ENCODE peak calls at places on chromosomes 13 and 19, in seven cellular contexts. One of them, this sample, is unnamed.

GRCh38 chr13:38421590-38422560 is 72.2 kb downstream of the UFM1 start:
- DNase-seq in AG04450: no peak
- DNase-seq in PC-3: no peak
- DNase-seq in heart right ventricle: no peak
- DNase-seq in Peyer's patch: no peak
- DNase-seq in IMR-90: peak; percentile 1
- DNase-seq in mammary epithelial cell: peak; percentile 46
- DNase-seq in this sample: no peak

GRCh38 chr19:23070353-23070781 is 46.5 kb upstream of the ZNF730 start:
- DNase-seq in heart right ventricle: peak; percentile 44
- DNase-seq in PC-3: no peak
- DNase-seq in IMR-90: peak; percentile 15
- DNase-seq in AG04450: no peak
- DNase-seq in Peyer's patch: no peak
- DNase-seq in mammary epithelial cell: peak; percentile 11
- DNase-seq in this sample: no peak

GRCh38 chr13:51118809-51119431 is 7.8 kb upstream of the C13orf42 start:
- DNase-seq in PC-3: no peak
- DNase-seq in IMR-90: no peak
- DNase-seq in Peyer's patch: no peak
- DNase-seq in heart right ventricle: no peak
- DNase-seq in AG04450: no peak
- DNase-seq in mammary epithelial cell: no peak
- DNase-seq in this sample: no peak

GRCh38 chr13:103815619-103816018 is 749.4 kb upstream of the SLC10A2 start:
- DNase-seq in Peyer's patch: no peak
- DNase-seq in heart right ventricle: no peak
- DNase-seq in mammary epithelial cell: peak; percentile 2
- DNase-seq in AG04450: no peak
- DNase-seq in IMR-90: no peak
- DNase-seq in PC-3: no peak
- DNase-seq in this sample: no peak

GRCh38 chr13:113116871-113117271 is 5.7 kb upstream of the F10 start:
- DNase-seq in AG04450: no peak
- DNase-seq in PC-3: no peak
- DNase-seq in IMR-90: no peak
- DNase-seq in mammary epithelial cell: no peak
- DNase-seq in Peyer's patch: no peak
- DNase-seq in heart right ventricle: no peak
- DNase-seq in this sample: no peak

GRCh38 chr19:6744381-6745288 is 5.2 kb downstream of the TRIP10 start:
- DNase-seq in mammary epithelial cell: peak; percentile 84
- DNase-seq in heart right ventricle: peak; percentile 95
- DNase-seq in AG04450: peak; percentile 52
- DNase-seq in Peyer's patch: peak; percentile 37
- DNase-seq in PC-3: peak; percentile 96
- DNase-seq in IMR-90: peak; percentile 87
- DNase-seq in this sample: peak; percentile 97

GRCh38 chr19:35462476-35462953 is 14.5 kb downstream of the FFAR2 start:
- DNase-seq in PC-3: no peak
- DNase-seq in Peyer's patch: peak; percentile 68
- DNase-seq in AG04450: no peak
- DNase-seq in mammary epithelial cell: no peak
- DNase-seq in IMR-90: no peak
- DNase-seq in heart right ventricle: no peak
- DNase-seq in this sample: no peak

GRCh38 chr19:30781519-30781918 is 409.3 kb downstream of the ZNF536 start:
- DNase-seq in PC-3: no peak
- DNase-seq in heart right ventricle: no peak
- DNase-seq in Peyer's patch: no peak
- DNase-seq in mammary epithelial cell: no peak
- DNase-seq in IMR-90: no peak
- DNase-seq in AG04450: no peak
- DNase-seq in this sample: no peak

GRCh38 chr13:52454459-52454824 is 836 bp upstream of the CKAP2 start:
- DNase-seq in mammary epithelial cell: peak; percentile 90
- DNase-seq in Peyer's patch: peak; percentile 56
- DNase-seq in AG04450: no peak
- DNase-seq in heart right ventricle: no peak
- DNase-seq in PC-3: peak; percentile 11
- DNase-seq in IMR-90: peak; percentile 8
- DNase-seq in this sample: no peak

GRCh38 chr19:371501-372160 is 27.0 kb upstream of the MIER2 start:
- DNase-seq in Peyer's patch: no peak
- DNase-seq in AG04450: no peak
- DNase-seq in mammary epithelial cell: no peak
- DNase-seq in IMR-90: no peak
- DNase-seq in PC-3: no peak
- DNase-seq in heart right ventricle: no peak
- DNase-seq in this sample: no peak

GRCh38 chr13:114234645-114235421 is at the start of gene CDC16:
- DNase-seq in AG04450: peak; percentile 72
- DNase-seq in heart right ventricle: peak; percentile 93
- DNase-seq in mammary epithelial cell: peak; percentile 87
- DNase-seq in Peyer's patch: peak; percentile 90
- DNase-seq in PC-3: peak; percentile 85
- DNase-seq in IMR-90: peak; percentile 89
- DNase-seq in this sample: peak; percentile 93

GRCh38 chr19:53432088-53432661 is 391 bp downstream of the ZNF761 start:
- DNase-seq in IMR-90: peak; percentile 13
- DNase-seq in heart right ventricle: peak; percentile 21
- DNase-seq in PC-3: peak; percentile 9
- DNase-seq in Peyer's patch: peak; percentile 18
- DNase-seq in AG04450: no peak
- DNase-seq in mammary epithelial cell: peak; percentile 33
- DNase-seq in this sample: no peak

GRCh38 chr19:23957660-23958281 is 43.1 kb downstream of the ZNF726 start:
- DNase-seq in IMR-90: peak; percentile 82
- DNase-seq in mammary epithelial cell: peak; percentile 88
- DNase-seq in PC-3: peak; percentile 94
- DNase-seq in heart right ventricle: no peak
- DNase-seq in Peyer's patch: no peak
- DNase-seq in AG04450: peak; percentile 34
- DNase-seq in this sample: no peak

GRCh38 chr19:34847393-34847792 is 74.4 kb upstream of the ZNF599 start:
- DNase-seq in heart right ventricle: no peak
- DNase-seq in PC-3: peak; percentile 3
- DNase-seq in Peyer's patch: no peak
- DNase-seq in IMR-90: no peak
- DNase-seq in mammary epithelial cell: no peak
- DNase-seq in AG04450: no peak
- DNase-seq in this sample: no peak

GRCh38 chr13:77919351-77920294 is 992 bp upstream of the EDNRB start:
- DNase-seq in heart right ventricle: peak; percentile 51
- DNase-seq in Peyer's patch: no peak
- DNase-seq in PC-3: no peak
- DNase-seq in AG04450: no peak
- DNase-seq in IMR-90: peak; percentile 15
- DNase-seq in mammary epithelial cell: no peak
- DNase-seq in this sample: no peak

GRCh38 chr13:38707433-38707832 is 20.6 kb downstream of the FREM2 start:
- DNase-seq in heart right ventricle: no peak
- DNase-seq in PC-3: no peak
- DNase-seq in AG04450: no peak
- DNase-seq in Peyer's patch: no peak
- DNase-seq in IMR-90: no peak
- DNase-seq in mammary epithelial cell: no peak
- DNase-seq in this sample: no peak

DNA sequence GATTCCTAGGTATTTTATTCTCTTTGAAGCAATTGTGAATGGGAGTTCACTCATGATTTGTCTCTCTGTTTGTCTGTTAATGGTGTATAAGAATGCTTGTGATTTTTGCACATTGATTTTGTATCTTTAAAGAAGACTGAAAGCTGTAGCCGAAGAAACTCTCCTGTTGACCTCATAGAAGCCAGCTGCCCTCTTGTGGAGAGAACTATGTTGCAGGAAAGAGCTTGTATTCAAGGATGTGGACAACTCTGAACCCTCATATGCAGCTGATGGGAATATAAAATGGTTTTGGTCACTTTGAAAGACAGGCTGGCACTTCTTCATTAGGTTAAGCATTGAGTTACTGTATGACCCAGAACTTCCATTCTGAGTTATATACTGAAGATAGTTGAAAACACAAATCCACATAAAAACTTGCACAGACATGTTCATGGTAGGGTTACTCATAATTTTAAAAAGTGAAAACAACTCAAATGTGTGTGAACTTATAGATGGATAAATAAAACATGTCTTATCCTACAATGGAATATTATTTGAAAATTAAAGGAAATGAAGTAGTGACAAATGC is 65.8 kb upstream of the SLITRK6 start:
- DNase-seq in mammary epithelial cell: peak; percentile 28
- DNase-seq in Peyer's patch: no peak
- DNase-seq in IMR-90: peak; percentile 38
- DNase-seq in heart right ventricle: no peak
- DNase-seq in PC-3: peak; percentile 52
- DNase-seq in AG04450: peak; percentile 3
- DNase-seq in this sample: no peak
- TF ChIP-seq CTCF in mammary epithelial cell: peak; percentile 47
- TF ChIP-seq CTCF in Peyer's patch: no peak
- TF ChIP-seq CTCF in IMR-90: peak; percentile 35
- TF ChIP-seq CTCF in heart right ventricle: no peak
- TF ChIP-seq CTCF in PC-3: peak; percentile 52
- TF ChIP-seq CTCF in AG04450: peak; percentile 69
- TF ChIP-seq CTCF in this sample: no peak

DNA sequence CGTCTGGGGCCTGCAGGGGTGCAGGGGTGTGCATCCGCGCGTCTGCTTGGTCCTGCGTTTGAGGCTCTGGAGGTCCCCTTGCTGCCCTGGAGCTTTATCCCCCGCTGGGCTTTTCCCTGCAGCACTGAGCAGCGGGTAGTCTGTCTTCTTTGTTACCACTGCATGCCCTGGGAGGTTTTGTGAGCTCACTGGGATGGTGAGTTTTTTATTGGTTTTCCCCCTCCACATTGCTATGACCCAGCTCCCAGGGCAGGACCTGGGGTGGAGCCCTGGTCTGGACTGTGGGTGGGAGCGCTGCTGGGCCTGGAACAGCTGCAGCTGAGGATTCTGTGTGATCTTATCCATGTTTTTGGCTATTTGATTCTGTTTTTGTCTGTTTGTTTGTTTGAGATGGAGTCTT is 2.8 kb upstream of the ZNF628 start:
- DNase-seq in mammary epithelial cell: no peak
- DNase-seq in heart right ventricle: no peak
- DNase-seq in PC-3: no peak
- DNase-seq in Peyer's patch: no peak
- DNase-seq in AG04450: no peak
- DNase-seq in IMR-90: no peak
- DNase-seq in this sample: no peak
- H3K27ac ChIP-seq in mammary epithelial cell: no peak overlapping the region
- H3K27ac ChIP-seq in heart right ventricle: no peak overlapping the region
- H3K27ac ChIP-seq in PC-3: no peak overlapping the region
- H3K27ac ChIP-seq in Peyer's patch: no peak overlapping the region
- H3K27ac ChIP-seq in AG04450: no peak overlapping the region
- H3K27ac ChIP-seq in IMR-90: no peak overlapping the region
- H3K27ac ChIP-seq in this sample: no peak overlapping the region

DNA sequence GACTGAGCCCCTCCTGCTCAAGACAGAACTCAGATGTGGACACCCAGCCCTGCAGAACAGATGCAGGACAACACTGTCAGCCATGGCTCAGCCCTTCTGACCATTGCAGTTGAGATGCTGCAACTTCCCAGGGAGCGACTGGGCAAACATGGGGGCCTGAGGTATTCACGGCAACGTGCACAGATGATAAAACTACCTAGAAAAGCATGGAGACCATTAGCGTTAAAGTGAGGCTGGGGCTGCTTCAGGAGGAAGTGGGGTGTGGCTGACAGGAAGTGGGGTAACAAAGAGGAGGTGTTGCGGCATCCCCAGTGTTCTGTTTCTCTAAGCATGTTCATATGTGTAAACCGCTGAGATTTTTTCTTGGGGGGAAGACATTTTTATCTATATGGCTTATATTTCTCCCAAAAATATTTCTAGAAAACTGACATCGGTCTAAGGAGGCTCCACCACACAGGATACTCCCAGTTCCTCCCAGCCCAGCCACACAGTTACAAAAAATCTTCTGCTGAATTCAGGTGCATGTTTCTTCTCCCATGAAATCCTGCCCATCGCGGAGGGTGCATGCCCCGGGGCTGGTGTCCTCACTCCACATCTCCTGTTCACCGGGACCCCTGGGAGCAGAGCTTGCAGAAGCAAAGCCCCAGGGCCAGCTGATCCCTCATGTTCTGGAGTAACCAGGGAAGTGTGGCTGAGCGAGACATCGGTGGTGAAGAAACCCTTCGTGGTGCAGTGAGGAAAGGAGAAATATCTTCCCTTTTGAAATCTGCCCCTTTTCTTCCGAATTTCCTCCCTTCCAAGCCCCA is 1.1 kb upstream of the SIGLEC9 start:
- DNase-seq in mammary epithelial cell: no peak
- DNase-seq in Peyer's patch: peak; percentile 33
- DNase-seq in PC-3: no peak
- DNase-seq in IMR-90: no peak
- DNase-seq in heart right ventricle: no peak
- DNase-seq in AG04450: no peak
- DNase-seq in this sample: no peak
- H3K4me3 ChIP-seq in mammary epithelial cell: no peak overlapping the region
- H3K4me3 ChIP-seq in Peyer's patch: no peak overlapping the region
- H3K4me3 ChIP-seq in PC-3: no peak overlapping the region
- H3K4me3 ChIP-seq in IMR-90: no peak overlapping the region
- H3K4me3 ChIP-seq in heart right ventricle: no peak overlapping the region
- H3K4me3 ChIP-seq in AG04450: no peak overlapping the region
- H3K4me3 ChIP-seq in this sample: no peak overlapping the region

GRCh38 chr19:5503598-5503997 is 48.4 kb downstream of the ZNRF4 start:
- DNase-seq in PC-3: peak; percentile 19
- DNase-seq in heart right ventricle: no peak
- DNase-seq in AG04450: no peak
- DNase-seq in Peyer's patch: no peak
- DNase-seq in IMR-90: no peak
- DNase-seq in mammary epithelial cell: no peak
- DNase-seq in this sample: no peak

GRCh38 chr19:5501907-5502306 is 46.7 kb downstream of the ZNRF4 start:
- DNase-seq in heart right ventricle: no peak
- DNase-seq in AG04450: no peak
- DNase-seq in IMR-90: no peak
- DNase-seq in PC-3: no peak
- DNase-seq in Peyer's patch: no peak
- DNase-seq in mammary epithelial cell: no peak
- DNase-seq in this sample: no peak

GRCh38 chr19:5498817-5499535 is 43.8 kb downstream of the ZNRF4 start:
- DNase-seq in PC-3: no peak
- DNase-seq in Peyer's patch: no peak
- DNase-seq in mammary epithelial cell: no peak
- DNase-seq in heart right ventricle: no peak
- DNase-seq in AG04450: no peak
- DNase-seq in IMR-90: no peak
- DNase-seq in this sample: no peak

GRCh38 chr19:5507056-5507624 is 51.9 kb downstream of the ZNRF4 start:
- DNase-seq in PC-3: no peak
- DNase-seq in mammary epithelial cell: no peak
- DNase-seq in Peyer's patch: no peak
- DNase-seq in heart right ventricle: no peak
- DNase-seq in AG04450: no peak
- DNase-seq in IMR-90: no peak
- DNase-seq in this sample: no peak

DNA sequence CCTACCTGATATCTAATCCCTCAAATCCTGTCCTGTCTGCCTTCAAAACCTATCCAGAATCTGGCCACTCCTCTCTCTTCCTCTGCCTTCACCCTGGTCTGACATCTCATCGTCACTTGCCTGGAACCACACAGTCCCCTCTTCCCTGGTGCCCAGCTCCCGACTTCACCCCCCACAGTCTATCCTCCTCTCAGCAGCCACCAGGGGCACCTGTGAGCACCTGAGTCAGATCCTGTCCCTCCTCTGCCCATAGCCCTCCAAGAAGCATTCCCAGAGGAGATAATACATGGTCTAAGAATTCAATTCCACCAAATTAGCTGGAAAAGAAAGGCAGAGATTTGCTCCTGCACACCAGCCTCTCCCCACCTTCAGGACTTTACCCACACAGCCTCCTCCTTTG is 48.9 kb downstream of the ZNRF4 start:
- DNase-seq in heart right ventricle: no peak
- DNase-seq in PC-3: peak; percentile 29
- DNase-seq in IMR-90: no peak
- DNase-seq in Peyer's patch: no peak
- DNase-seq in AG04450: no peak
- DNase-seq in mammary epithelial cell: no peak
- DNase-seq in this sample: no peak
- TF ChIP-seq CTCF in heart right ventricle: no peak
- TF ChIP-seq CTCF in PC-3: peak; percentile 61
- TF ChIP-seq CTCF in IMR-90: no peak
- TF ChIP-seq CTCF in Peyer's patch: no peak
- TF ChIP-seq CTCF in AG04450: no peak
- TF ChIP-seq CTCF in mammary epithelial cell: peak; percentile 20
- TF ChIP-seq CTCF in this sample: no peak